ENCODE peak calls at places on chromosome 4, in ten cellular contexts. R is right atrium auricular region, Q is upper lobe of right lung, E is cardiac muscle cell, Y is SK-N-SH, D is cardiac fibroblast, I is colonic mucosa, T is mesendoderm, C is ovary, J is tibial nerve. K is an unnamed sample.

GRCh38 chr4:101163936-101164335 is 183.4 kb downstream of the PPP3CA start:
- DNase-seq in C (no peak), E (no peak), I (no peak), T (no peak), Y (no peak), J (no peak), R (no peak), D (no peak), Q (no peak), K (no peak)

GRCh38 chr4:25448379-25449109 is 71.5 kb downstream of the ANAPC4 start:
- DNase-seq in J (no peak), R (no peak), I (no peak), E (peak), C (no peak), Y (no peak), T (peak), D (peak), Q (no peak), K (no peak)

GRCh38 chr4:128107766-128108165 is 46.7 kb downstream of the LARP1B start:
- DNase-seq in J (no peak), C (no peak), T (no peak), I (no peak), Y (no peak), R (no peak), D (peak), E (no peak), Q (no peak), K (no peak)

GRCh38 chr4:86909540-86909939 is 17.3 kb upstream of the C4orf36 start:
- DNase-seq in I (no peak), J (no peak), Y (no peak), D (no peak), E (no peak), R (no peak), Q (no peak), C (no peak), T (no peak), K (no peak)

GRCh38 chr4:112144546-112145325 is 518 bp upstream of the FAM241A start:
- DNase-seq in C (peak), J (no peak), E (no peak), I (no peak), R (no peak), T (no peak), Q (no peak), D (no peak), Y (no peak), K (no peak)

GRCh38 chr4:1842993-1843448 is 12.9 kb downstream of the LETM1 start:
- DNase-seq in E (peak), Y (no peak), I (no peak), C (no peak), J (no peak), R (no peak), Q (no peak), D (peak), T (no peak), K (no peak)

GRCh38 chr4:161189286-161190134 is 974.3 kb downstream of the FSTL5 start:
- DNase-seq in T (peak), D (no peak), R (no peak), Q (no peak), J (no peak), C (no peak), Y (no peak), E (no peak), I (no peak), K (no peak)

GRCh38 chr4:141177171-141177570 is 43.5 kb upstream of the ZNF330 start:
- DNase-seq in Q (no peak), E (no peak), C (no peak), J (no peak), I (no peak), T (no peak), R (no peak), Y (no peak), D (no peak), K (no peak)

GRCh38 chr4:1235381-1236102 is 13.4 kb downstream of the CTBP1 start:
- DNase-seq in C (peak), T (no peak), R (no peak), I (no peak), D (no peak), Q (peak), E (no peak), Y (no peak), J (no peak), K (peak)

GRCh38 chr4:91827914-91828313 is 475.9 kb upstream of the GRID2 start:
- DNase-seq in Q (no peak), Y (no peak), D (no peak), C (no peak), E (no peak), I (no peak), R (no peak), J (no peak), T (no peak), K (no peak)

GRCh38 chr4:94833394-94833793 is 75.6 kb downstream of the BMPR1B start:
- DNase-seq in J (no peak), E (no peak), I (no peak), D (no peak), R (no peak), C (no peak), Q (no peak), Y (no peak), T (no peak), K (no peak)

GRCh38 chr4:140092094-140092820 is 61.7 kb downstream of the MAML3 start:
- DNase-seq in I (peak), J (no peak), C (peak), R (peak), T (peak), Q (peak), D (no peak), Y (peak), E (no peak), K (peak)

GRCh38 chr4:116183241-116183640 is 902.1 kb downstream of the TRAM1L1 start:
- DNase-seq in D (no peak), Q (no peak), J (no peak), E (no peak), I (no peak), T (no peak), Y (no peak), R (no peak), C (no peak), K (no peak)

GRCh38 chr4:116180056-116180690 is 905.2 kb downstream of the TRAM1L1 start:
- DNase-seq in R (no peak), D (peak), I (no peak), E (peak), J (no peak), C (no peak), Y (peak), Q (no peak), T (peak), K (no peak)
- H3K4me3 ChIP-seq in R (no peak), D (no peak), I (no peak), E (no peak), J (no peak), C (no peak), Y (peak), Q (no peak), T (no peak), K (no peak)

GRCh38 chr4:8268901-8269534 is 536 bp upstream of the HTRA3 start:
- DNase-seq in C (no peak), R (no peak), D (no peak), J (no peak), T (no peak), I (no peak), Y (no peak), E (no peak), Q (no peak), K (peak)

GRCh38 chr4:8270418-8270771 is 841 bp downstream of the HTRA3 start:
- DNase-seq in E (no peak), T (no peak), J (no peak), Y (no peak), Q (no peak), D (no peak), C (no peak), I (no peak), R (no peak), K (no peak)

GRCh38 chr4:8268211-8268610 is 1.3 kb upstream of the HTRA3 start:
- DNase-seq in E (no peak), Y (no peak), D (no peak), Q (no peak), J (no peak), T (no peak), I (no peak), C (peak), R (no peak), K (no peak)

GRCh38 chr4:8270912-8271815 is 1.6 kb downstream of the HTRA3 start:
- DNase-seq in C (peak), J (no peak), T (no peak), Y (no peak), D (no peak), R (no peak), E (peak), Q (no peak), I (no peak), K (no peak)

DNA sequence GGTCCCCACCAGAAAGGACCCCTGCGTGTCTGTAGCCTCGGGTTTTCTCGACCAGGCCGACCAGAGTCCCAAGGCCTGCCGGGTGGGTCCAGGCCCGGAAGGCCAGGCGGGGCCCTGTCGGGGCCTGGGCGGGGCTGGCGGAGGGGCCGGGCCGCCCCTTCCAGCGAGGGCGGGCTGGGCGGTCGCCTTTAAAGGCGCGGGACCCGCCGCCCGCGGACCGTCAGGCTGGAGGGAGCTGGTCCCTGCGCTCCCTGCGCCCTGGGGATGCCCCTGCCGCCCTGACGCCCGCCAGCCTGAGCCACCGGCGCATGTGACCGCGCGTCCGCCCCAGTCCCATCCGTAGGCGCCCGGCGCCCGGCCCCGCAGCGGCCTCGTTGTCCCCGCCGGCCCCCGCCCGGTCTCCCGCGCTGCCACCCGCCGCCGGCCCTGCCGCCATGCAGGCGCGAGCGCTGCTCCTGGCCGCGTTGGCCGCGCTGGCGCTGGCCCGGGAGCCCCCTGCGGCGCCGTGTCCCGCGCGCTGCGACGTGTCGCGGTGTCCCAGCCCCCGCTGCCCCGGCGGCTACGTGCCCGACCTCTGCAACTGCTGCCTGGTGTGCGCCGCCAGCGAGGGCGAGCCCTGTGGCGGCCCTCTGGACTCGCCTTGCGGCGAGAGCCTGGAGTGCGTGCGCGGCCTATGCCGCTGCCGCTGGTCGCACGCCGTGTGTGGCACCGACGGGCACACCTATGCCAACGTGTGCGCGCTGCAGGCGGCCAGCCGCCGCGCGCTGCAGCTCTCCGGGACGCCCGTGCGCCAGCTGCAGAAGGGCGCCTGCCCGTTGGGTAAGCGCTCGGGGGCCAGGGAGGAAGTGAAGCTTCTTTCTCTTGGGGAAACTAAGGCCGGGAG is at the start of gene HTRA3:
- DNase-seq in I (no peak), Q (no peak), D (peak), E (peak), T (peak), Y (no peak), J (peak), R (peak), C (peak), K (peak)
- H3K4me3 ChIP-seq in I (peak), Q (peak), D (no peak), E (peak), T (no peak), Y (no peak), J (peak), R (peak), C (peak), K (peak)

DNA sequence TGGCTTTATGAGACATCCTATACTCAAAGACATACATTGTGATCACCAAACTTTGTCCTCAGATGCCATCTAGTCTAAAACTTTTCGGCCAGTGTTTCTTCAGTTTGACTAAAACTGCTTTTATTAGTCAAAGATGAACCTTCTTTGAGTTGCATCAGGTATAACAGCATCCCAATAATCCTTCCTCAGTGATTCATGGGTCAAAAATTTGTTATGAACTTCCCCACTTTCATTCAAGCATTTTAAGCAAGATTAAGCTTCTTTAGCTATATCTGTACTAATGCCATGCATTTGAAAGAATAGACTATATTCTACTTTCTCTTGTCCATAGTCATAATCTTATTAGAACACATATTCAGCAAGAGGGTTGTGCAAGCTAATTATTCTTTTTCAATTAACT is 1070.4 kb upstream of the ADGRL3 start:
- DNase-seq in Y (no peak), J (no peak), Q (no peak), R (no peak), D (no peak), C (no peak), T (no peak), E (no peak), I (no peak), K (no peak)
- H3K4me3 ChIP-seq in Y (no peak), J (no peak), Q (no peak), R (no peak), D (no peak), C (no peak), T (no peak), E (no peak), I (no peak), K (no peak)

GRCh38 chr4:121226362-121226761 is 62.2 kb upstream of the TNIP3 start:
- DNase-seq in E (no peak), Y (no peak), D (no peak), R (no peak), T (peak), J (no peak), C (no peak), Q (no peak), I (no peak), K (no peak)

GRCh38 chr4:121229993-121230392 is 65.9 kb upstream of the TNIP3 start:
- DNase-seq in T (no peak), I (no peak), C (no peak), Y (no peak), R (no peak), D (no peak), J (no peak), Q (no peak), E (no peak), K (no peak)

GRCh38 chr4:121228851-121229250 is 64.7 kb upstream of the TNIP3 start:
- DNase-seq in C (no peak), E (no peak), Y (no peak), D (no peak), J (no peak), I (no peak), R (no peak), T (no peak), Q (no peak), K (no peak)

GRCh38 chr4:121221608-121222007 is 57.5 kb upstream of the TNIP3 start:
- DNase-seq in Q (no peak), R (no peak), I (no peak), Y (no peak), D (no peak), E (no peak), C (no peak), T (no peak), J (no peak), K (no peak)

GRCh38 chr4:121227254-121227867 is 63.2 kb upstream of the TNIP3 start:
- DNase-seq in I (no peak), D (no peak), C (no peak), Q (no peak), J (no peak), R (no peak), E (no peak), T (no peak), Y (no peak), K (no peak)
- H3K4me3 ChIP-seq in I (no peak), D (no peak), C (no peak), Q (no peak), J (no peak), R (no peak), E (no peak), T (no peak), Y (no peak), K (no peak)

DNA sequence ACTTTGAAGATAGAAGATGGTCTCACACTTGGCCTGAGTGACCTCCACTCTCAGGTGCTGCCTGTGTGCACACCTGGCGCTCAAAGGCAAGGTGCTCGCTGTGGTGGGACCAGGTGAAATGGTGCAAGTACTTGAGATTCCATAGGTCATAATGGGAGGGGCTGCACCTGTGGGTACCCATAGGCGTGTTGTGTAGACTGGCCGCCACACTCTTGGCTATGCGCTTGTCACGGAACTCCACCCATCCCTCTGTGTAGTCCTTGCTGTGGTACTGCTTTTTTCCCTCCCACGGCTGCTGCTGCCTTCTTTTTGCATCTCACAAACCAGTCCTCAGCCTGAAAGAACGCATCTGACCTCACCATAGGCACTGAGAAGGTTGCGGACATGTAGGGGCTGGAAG is 27.0 kb downstream of the METAP1 start:
- DNase-seq in Q (no peak), I (no peak), T (no peak), R (no peak), D (no peak), J (no peak), Y (no peak), C (no peak), E (no peak), K (no peak)
- H3K4me3 ChIP-seq in Q (no peak), I (no peak), T (no peak), R (no peak), D (peak), J (no peak), Y (no peak), C (no peak), E (no peak), K (peak)

DNA sequence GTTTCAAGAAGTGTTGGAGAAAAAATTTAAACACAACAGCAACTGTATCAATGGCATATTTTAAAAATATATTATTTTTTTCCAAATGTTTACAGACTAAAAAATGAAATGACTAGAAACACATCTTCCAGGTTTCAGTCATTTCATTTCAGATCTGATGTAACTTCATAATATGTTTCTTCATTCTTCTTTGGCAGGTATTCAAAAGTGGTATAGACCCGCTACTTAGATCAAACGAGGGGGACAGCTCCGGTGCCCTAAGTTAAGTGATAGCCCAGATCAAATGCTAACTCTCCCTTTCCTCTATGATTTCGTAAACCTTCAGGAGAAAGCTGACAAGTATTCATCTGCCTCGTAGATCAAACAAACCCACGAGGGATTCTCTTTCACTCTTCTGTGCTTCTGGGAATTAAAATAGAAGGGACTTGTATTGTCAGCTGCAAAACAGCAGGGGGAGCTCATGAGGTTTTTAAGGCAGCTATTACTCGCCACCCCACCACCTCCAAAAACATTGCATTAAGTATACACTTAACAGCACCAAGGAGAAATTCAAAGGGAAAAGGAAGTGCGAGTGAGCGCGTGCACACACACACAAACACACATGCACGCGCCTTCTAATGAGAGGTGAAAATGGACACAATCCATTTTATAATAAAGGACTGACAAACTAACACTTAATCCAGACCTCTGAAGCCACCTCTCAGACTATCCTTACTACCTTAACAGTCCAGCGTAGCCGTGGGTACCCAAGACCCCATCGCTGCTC is 21.4 kb downstream of the HELT start:
- DNase-seq in J (no peak), Q (no peak), R (no peak), E (peak), T (peak), I (peak), C (no peak), Y (peak), D (peak), K (peak)
- H3K4me3 ChIP-seq in J (no peak), Q (no peak), R (no peak), E (no peak), T (no peak), I (no peak), C (no peak), Y (peak), D (no peak), K (no peak)

DNA sequence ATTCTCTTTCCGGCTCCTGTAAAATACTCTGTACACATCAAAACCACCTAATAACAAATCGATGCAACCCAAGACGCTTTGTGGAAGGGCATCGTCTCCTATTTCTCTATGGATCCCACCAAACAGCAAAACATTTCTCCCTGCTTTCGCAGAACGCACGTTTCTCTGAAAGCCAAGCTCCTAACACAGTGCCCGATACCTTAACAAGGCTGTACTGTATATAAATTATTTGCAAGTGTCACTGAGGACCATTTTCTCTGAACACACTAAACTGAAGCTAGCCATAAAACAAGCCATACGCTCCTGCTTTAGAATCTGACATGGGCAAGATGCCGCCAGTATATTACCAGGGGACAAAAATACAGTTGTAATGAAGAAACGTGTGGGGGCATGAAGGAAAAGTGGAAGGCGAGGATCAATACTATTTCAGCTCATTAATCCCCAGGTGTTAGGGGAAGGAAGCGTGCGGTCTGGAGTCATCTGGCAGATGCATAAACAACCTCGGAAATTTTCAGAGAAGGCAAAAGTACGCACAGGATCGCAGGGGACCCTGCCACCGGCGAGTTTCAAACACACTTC is 715 bp downstream of the KCNIP4 start:
- DNase-seq in Y (no peak), C (no peak), D (no peak), E (no peak), I (no peak), Q (no peak), J (no peak), T (no peak), R (no peak), K (peak)
- H3K4me3 ChIP-seq in Y (peak), C (peak), D (no peak), E (peak), I (peak), Q (no peak), J (no peak), T (no peak), R (no peak), K (peak)

GRCh38 chr4:165894159-165894558 is 21.1 kb downstream of the TLL1 start:
- DNase-seq in T (no peak), E (no peak), I (no peak), J (no peak), R (no peak), Q (no peak), D (no peak), Y (no peak), C (no peak), K (no peak)
- H3K4me3 ChIP-seq in T (no peak), E (no peak), I (no peak), J (no peak), R (no peak), Q (no peak), D (no peak), Y (no peak), C (no peak), K (no peak)